ENCODE peak calls at places on chromosomes 2 and 18, in eight cellular contexts. One of them, this sample, is unnamed. For H3K9me2, the result is how much of the 10 kb centered on the place peaks cover.

GRCh38 chr2:38033651-38034050 is 42.3 kb downstream of the CYP1B1 start:
- DNase-seq in GM23248: no peak
- DNase-seq in GM23338: no peak
- DNase-seq in OCI-LY7: no peak
- DNase-seq in MM.1S: no peak
- DNase-seq in HCT116: no peak
- DNase-seq in PC-9: no peak
- DNase-seq in PC-3: no peak
- DNase-seq in this sample: no peak

GRCh38 chr2:117071556-117072102 is 742.9 kb upstream of the DDX18 start:
- DNase-seq in GM23248: no peak
- DNase-seq in GM23338: no peak
- DNase-seq in OCI-LY7: no peak
- DNase-seq in MM.1S: no peak
- DNase-seq in HCT116: no peak
- DNase-seq in PC-9: no peak
- DNase-seq in PC-3: no peak
- DNase-seq in this sample: no peak

GRCh38 chr18:65257157-65257556 is 493.7 kb upstream of the CDH7 start:
- DNase-seq in GM23248: no peak
- DNase-seq in GM23338: peak
- DNase-seq in OCI-LY7: no peak
- DNase-seq in MM.1S: no peak
- DNase-seq in HCT116: no peak
- DNase-seq in PC-9: no peak
- DNase-seq in PC-3: no peak
- DNase-seq in this sample: no peak

GRCh38 chr2:105754011-105754410 is 9.3 kb downstream of the NCK2 start:
- DNase-seq in GM23248: no peak
- DNase-seq in GM23338: no peak
- DNase-seq in OCI-LY7: no peak
- DNase-seq in MM.1S: no peak
- DNase-seq in HCT116: no peak
- DNase-seq in PC-9: no peak
- DNase-seq in PC-3: no peak
- DNase-seq in this sample: no peak

GRCh38 chr2:218276986-218277755 is 6.9 kb downstream of the PNKD start:
- DNase-seq in GM23248: peak
- DNase-seq in GM23338: no peak
- DNase-seq in OCI-LY7: no peak
- DNase-seq in MM.1S: no peak
- DNase-seq in HCT116: no peak
- DNase-seq in PC-9: no peak
- DNase-seq in PC-3: peak
- DNase-seq in this sample: no peak

GRCh38 chr2:185208261-185208660 is 530.3 kb upstream of the FSIP2 start:
- DNase-seq in GM23248: no peak
- DNase-seq in GM23338: peak
- DNase-seq in OCI-LY7: peak
- DNase-seq in MM.1S: no peak
- DNase-seq in HCT116: peak
- DNase-seq in PC-9: peak
- DNase-seq in PC-3: peak
- DNase-seq in this sample: peak

GRCh38 chr18:58297198-58297597 is 253.2 kb downstream of the NEDD4L start:
- DNase-seq in GM23248: peak
- DNase-seq in GM23338: no peak
- DNase-seq in OCI-LY7: no peak
- DNase-seq in MM.1S: no peak
- DNase-seq in HCT116: no peak
- DNase-seq in PC-9: no peak
- DNase-seq in PC-3: peak
- DNase-seq in this sample: no peak

GRCh38 chr2:71886241-71886640 is 261.4 kb downstream of the CYP26B1 start:
- DNase-seq in GM23248: peak
- DNase-seq in GM23338: no peak
- DNase-seq in OCI-LY7: no peak
- DNase-seq in MM.1S: no peak
- DNase-seq in HCT116: no peak
- DNase-seq in PC-9: no peak
- DNase-seq in PC-3: no peak
- DNase-seq in this sample: no peak

DNA sequence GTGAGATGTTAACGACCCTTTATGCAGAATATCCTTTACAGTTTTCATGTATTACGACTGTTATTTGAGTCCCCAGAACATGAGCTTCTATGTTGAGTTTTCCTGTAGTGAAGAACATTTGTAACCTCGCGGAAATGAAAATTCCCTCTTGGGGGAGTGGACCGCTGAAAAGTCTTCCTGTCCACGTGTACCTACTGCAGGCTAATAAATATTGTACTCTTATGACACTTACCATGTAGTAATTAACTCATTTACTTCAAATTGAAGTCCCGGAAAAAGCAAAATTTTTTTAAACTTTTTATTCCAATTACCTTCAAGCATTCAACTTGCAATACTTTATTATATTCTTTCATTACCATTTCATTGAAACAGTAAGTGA is 1.1 kb downstream of the ERLEC1 start:
- DNase-seq in GM23248: peak
- DNase-seq in GM23338: no peak
- DNase-seq in OCI-LY7: no peak
- DNase-seq in MM.1S: peak
- DNase-seq in HCT116: no peak
- DNase-seq in PC-9: no peak
- DNase-seq in PC-3: peak
- DNase-seq in this sample: peak
- H3K9me2 ChIP-seq in GM23248: under half
- H3K9me2 ChIP-seq in GM23338: under half
- H3K9me2 ChIP-seq in OCI-LY7: under half
- H3K9me2 ChIP-seq in MM.1S: under half
- H3K9me2 ChIP-seq in HCT116: under half
- H3K9me2 ChIP-seq in PC-9: under half
- H3K9me2 ChIP-seq in PC-3: under half
- H3K9me2 ChIP-seq in this sample: under half

DNA sequence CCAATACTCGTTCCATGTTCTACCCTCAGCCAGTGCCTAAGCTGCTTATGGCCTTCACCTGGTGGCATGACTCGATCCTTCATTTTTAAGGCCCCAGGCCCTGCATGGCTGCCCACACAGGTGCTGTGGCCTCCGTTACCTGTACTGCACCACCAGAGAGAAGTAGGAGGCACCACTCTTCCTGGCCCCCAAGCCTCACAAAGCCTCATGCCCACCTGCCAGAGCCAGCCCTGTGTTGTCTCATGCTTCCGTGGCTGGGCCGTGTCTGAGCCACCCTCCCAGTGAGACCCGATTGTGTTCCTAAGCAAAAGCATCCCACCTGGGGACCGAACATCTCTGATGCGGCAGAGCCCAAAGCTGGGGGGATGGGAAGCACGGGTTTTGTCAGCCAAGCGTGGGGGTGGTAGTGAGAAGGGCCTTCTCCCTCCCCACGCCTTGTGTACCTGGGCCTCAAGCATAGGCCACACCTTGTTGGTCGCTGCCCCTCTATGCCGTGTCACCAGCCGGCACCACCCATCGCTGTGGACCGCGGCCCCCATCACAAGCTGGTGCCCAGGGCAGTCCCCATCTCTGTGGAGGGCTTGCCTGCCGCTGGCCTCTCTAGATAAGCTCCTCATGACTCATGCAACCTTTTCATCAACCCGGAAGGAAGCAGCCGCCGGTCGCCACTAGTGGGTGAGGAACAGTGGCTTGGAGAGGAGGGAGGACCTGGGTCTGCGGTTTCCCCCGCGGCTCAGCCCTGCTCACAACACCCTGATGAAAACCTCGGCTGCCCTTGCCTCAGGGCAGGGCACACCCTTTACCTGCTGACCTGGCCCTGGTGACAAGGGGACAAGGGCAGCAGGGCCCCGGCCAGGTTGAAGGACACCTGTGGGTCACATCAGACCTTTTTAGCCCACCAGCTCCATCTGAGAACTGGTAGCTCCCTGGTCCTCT is 2.7 kb upstream of the RNPEPL1 start:
- DNase-seq in GM23248: peak
- DNase-seq in GM23338: no peak
- DNase-seq in OCI-LY7: peak
- DNase-seq in MM.1S: peak
- DNase-seq in HCT116: peak
- DNase-seq in PC-9: peak
- DNase-seq in PC-3: peak
- DNase-seq in this sample: peak
- H3K4me3 ChIP-seq in GM23248: peak
- H3K4me3 ChIP-seq in GM23338: peak
- H3K4me3 ChIP-seq in OCI-LY7: peak
- H3K4me3 ChIP-seq in MM.1S: peak
- H3K4me3 ChIP-seq in HCT116: peak
- H3K4me3 ChIP-seq in PC-9: peak
- H3K4me3 ChIP-seq in PC-3: peak
- H3K4me3 ChIP-seq in this sample: no peak

GRCh38 chr18:55510809-55511208 is 77.2 kb downstream of the TCF4 start:
- DNase-seq in GM23248: peak
- DNase-seq in GM23338: peak
- DNase-seq in OCI-LY7: no peak
- DNase-seq in MM.1S: no peak
- DNase-seq in HCT116: no peak
- DNase-seq in PC-9: no peak
- DNase-seq in PC-3: peak
- DNase-seq in this sample: no peak

GRCh38 chr18:55513199-55513598 is 74.8 kb downstream of the TCF4 start:
- DNase-seq in GM23248: peak
- DNase-seq in GM23338: no peak
- DNase-seq in OCI-LY7: no peak
- DNase-seq in MM.1S: no peak
- DNase-seq in HCT116: no peak
- DNase-seq in PC-9: no peak
- DNase-seq in PC-3: no peak
- DNase-seq in this sample: no peak

GRCh38 chr18:55509631-55510372 is 78.2 kb downstream of the TCF4 start:
- DNase-seq in GM23248: peak
- DNase-seq in GM23338: peak
- DNase-seq in OCI-LY7: peak
- DNase-seq in MM.1S: peak
- DNase-seq in HCT116: no peak
- DNase-seq in PC-9: no peak
- DNase-seq in PC-3: peak
- DNase-seq in this sample: no peak

GRCh38 chr18:55508637-55509036 is 79.4 kb downstream of the TCF4 start:
- DNase-seq in GM23248: no peak
- DNase-seq in GM23338: no peak
- DNase-seq in OCI-LY7: no peak
- DNase-seq in MM.1S: no peak
- DNase-seq in HCT116: no peak
- DNase-seq in PC-9: no peak
- DNase-seq in PC-3: no peak
- DNase-seq in this sample: no peak

GRCh38 chr18:55511277-55511676 is 76.7 kb downstream of the TCF4 start:
- DNase-seq in GM23248: no peak
- DNase-seq in GM23338: no peak
- DNase-seq in OCI-LY7: no peak
- DNase-seq in MM.1S: no peak
- DNase-seq in HCT116: no peak
- DNase-seq in PC-9: no peak
- DNase-seq in PC-3: no peak
- DNase-seq in this sample: no peak
- H3K27ac ChIP-seq in GM23248: peak
- H3K27ac ChIP-seq in GM23338: peak
- H3K27ac ChIP-seq in OCI-LY7: peak
- H3K27ac ChIP-seq in MM.1S: no peak
- H3K27ac ChIP-seq in HCT116: no peak
- H3K27ac ChIP-seq in PC-9: no peak
- H3K27ac ChIP-seq in PC-3: peak
- H3K27ac ChIP-seq in this sample: peak

DNA sequence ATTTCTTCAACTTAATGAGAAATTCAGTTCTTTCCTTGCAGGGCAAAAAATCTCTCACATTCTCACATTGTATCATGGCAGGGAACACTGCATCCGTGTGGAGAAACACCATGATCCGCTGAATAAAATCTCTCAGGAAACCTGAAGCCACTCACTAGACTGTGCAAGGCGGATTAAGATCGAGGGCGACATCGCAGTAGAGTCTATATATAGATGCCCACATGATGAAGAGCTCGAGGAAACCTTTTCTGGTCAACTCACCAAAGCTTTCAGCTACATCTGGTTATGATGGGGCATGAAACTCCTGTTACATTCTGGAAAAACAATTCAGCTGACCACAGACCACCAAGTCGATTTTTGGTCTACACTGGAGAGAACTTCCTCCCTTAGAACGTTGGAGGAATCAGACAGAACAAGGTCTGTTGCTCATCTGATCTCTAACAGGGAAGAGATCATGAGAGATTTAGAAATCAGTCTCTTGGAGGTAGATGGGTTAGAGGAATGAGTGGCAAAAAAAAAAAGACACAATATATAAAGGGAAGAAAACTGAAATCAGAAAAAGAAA is 163.0 kb upstream of the ZNF516 start:
- DNase-seq in GM23248: no peak
- DNase-seq in GM23338: no peak
- DNase-seq in OCI-LY7: no peak
- DNase-seq in MM.1S: no peak
- DNase-seq in HCT116: no peak
- DNase-seq in PC-9: no peak
- DNase-seq in PC-3: no peak
- DNase-seq in this sample: no peak
- H3K9me2 ChIP-seq in GM23248: under half
- H3K9me2 ChIP-seq in GM23338: under half
- H3K9me2 ChIP-seq in OCI-LY7: under half
- H3K9me2 ChIP-seq in MM.1S: under half
- H3K9me2 ChIP-seq in HCT116: under half
- H3K9me2 ChIP-seq in PC-9: under half
- H3K9me2 ChIP-seq in PC-3: under half
- H3K9me2 ChIP-seq in this sample: under half

GRCh38 chr2:42545714-42546390 is 22.6 kb upstream of the MTA3 start:
- DNase-seq in GM23248: no peak
- DNase-seq in GM23338: peak
- DNase-seq in OCI-LY7: peak
- DNase-seq in MM.1S: no peak
- DNase-seq in HCT116: no peak
- DNase-seq in PC-9: no peak
- DNase-seq in PC-3: no peak
- DNase-seq in this sample: no peak
- H3K4me3 ChIP-seq in GM23248: no peak
- H3K4me3 ChIP-seq in GM23338: peak
- H3K4me3 ChIP-seq in OCI-LY7: peak
- H3K4me3 ChIP-seq in MM.1S: no peak
- H3K4me3 ChIP-seq in HCT116: no peak
- H3K4me3 ChIP-seq in PC-9: no peak
- H3K4me3 ChIP-seq in PC-3: no peak
- H3K4me3 ChIP-seq in this sample: no peak